ENCODE peak calls at places on chromosomes 4 and X, in eight cellular contexts. D is transverse colon, L is lower leg skin, K is Peyer's patch, H is tibial nerve, P is K562, J is HCT116, F is A549. G is an unnamed sample.

GRCh38 chr4:48493485-48494100 is 3.5 kb downstream of the ZAR1 start:
- DNase-seq in L (no peak), D (no peak), H (no peak), K (no peak), P (no peak), J (no peak), F (no peak), G (no peak)

GRCh38 chr4:48340905-48341775 is at the start of gene SLAIN2:
- DNase-seq in F (peak; percentile 95), P (peak; percentile 98), J (peak; percentile 86), L (peak; percentile 98), K (peak; percentile 100), H (peak; percentile 98), D (peak; percentile 100), G (peak; percentile 100)

GRCh38 chr4:125169192-125169591 is 145.6 kb upstream of the FAT4 start:
- DNase-seq in P (no peak), D (no peak), H (no peak), K (no peak), F (no peak), J (no peak), L (no peak), G (no peak)

GRCh38 chr4:22391548-22391947 is 124.3 kb downstream of the ADGRA3 start:
- DNase-seq in L (no peak), J (no peak), K (no peak), D (no peak), F (no peak), H (no peak), P (no peak), G (no peak)

GRCh38 chr4:17301869-17302268 is 210.0 kb downstream of the QDPR start:
- DNase-seq in J (no peak), L (no peak), P (no peak), K (no peak), D (no peak), F (no peak), H (no peak), G (no peak)

GRCh38 chr4:36172650-36173049 is 71.7 kb downstream of the ARAP2 start:
- DNase-seq in K (no peak), D (no peak), J (no peak), H (no peak), F (no peak), L (no peak), P (no peak), G (no peak)

GRCh38 chr4:155007660-155008176 is 200.7 kb upstream of the NPY2R start:
- DNase-seq in J (no peak), K (no peak), P (no peak), F (no peak), L (no peak), D (no peak), H (no peak), G (no peak)

GRCh38 chrX:119942831-119943184 is 743 bp downstream of the NKAP start:
- DNase-seq in K (no peak), J (no peak), H (no peak), F (peak; percentile 4), L (no peak), P (no peak), D (no peak), G (no peak)

GRCh38 chr4:38868055-38868965 is 704 bp downstream of the FAM114A1 start:
- DNase-seq in J (no peak), L (peak; percentile 34), H (peak; percentile 21), P (peak; percentile 16), K (peak; percentile 61), D (peak; percentile 57), F (peak; percentile 28), G (no peak)

GRCh38 chr4:140617494-140618060 is 48.8 kb upstream of the UCP1 start:
- DNase-seq in J (no peak), F (no peak), H (no peak), D (no peak), L (no peak), P (no peak), K (no peak), G (no peak)

GRCh38 chr4:82706349-82707000 is 92.1 kb downstream of the SCD5 start:
- DNase-seq in H (no peak), D (no peak), J (no peak), F (no peak), K (no peak), L (no peak), P (no peak), G (no peak)

DNA sequence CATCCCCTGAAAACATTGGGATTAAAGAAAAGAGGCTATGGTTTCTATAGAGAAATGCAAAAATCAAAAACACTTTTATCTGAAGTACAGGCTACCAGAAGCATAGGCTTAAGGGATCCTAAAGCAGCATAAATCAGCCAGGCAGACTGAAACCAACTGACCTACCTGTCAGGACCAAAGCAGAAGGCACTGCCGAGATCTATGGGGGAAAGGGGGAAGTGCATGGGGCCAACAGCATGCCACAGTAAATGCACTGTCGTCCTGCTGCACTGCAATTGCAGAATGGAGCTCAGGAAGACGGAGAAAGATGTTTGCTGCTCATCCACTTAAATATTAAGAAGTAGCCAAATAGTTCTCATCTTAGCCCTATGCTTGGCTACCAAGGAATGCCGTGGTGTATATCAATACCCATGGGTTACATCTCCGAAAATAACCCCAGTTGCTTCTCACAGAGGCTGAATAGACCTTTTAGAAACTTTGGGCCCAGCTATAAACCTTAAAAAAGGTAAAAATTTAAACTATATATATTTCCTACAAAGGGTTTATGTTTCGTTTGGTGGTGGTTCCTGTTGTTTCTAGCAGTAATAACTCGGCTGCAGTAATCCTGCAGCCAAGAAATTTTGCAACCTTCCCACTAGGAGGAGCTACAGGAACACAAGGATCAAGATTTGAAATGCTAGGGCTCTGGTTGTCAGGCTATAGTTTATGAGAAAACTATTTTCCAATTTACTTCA is 312.2 kb upstream of the DIAPH2 start:
- DNase-seq in L (no peak), K (no peak), H (no peak), D (no peak), P (no peak), J (peak; percentile 1), F (peak; percentile 66), G (no peak)
- H3K4me3 ChIP-seq in L (no peak overlapping the region), K (no peak overlapping the region), H (no peak overlapping the region), D (no peak overlapping the region), P (no peak overlapping the region), J (no peak overlapping the region), F (peak overlapping the region; percentile 24), G (no peak overlapping the region)

GRCh38 chr4:89803036-89803435 is 33.9 kb downstream of the SNCA start:
- DNase-seq in H (no peak), D (no peak), P (no peak), J (no peak), K (no peak), F (no peak), L (no peak), G (no peak)

GRCh38 chr4:89797117-89797516 is 39.8 kb downstream of the SNCA start:
- DNase-seq in L (peak; percentile 21), H (no peak), K (no peak), D (no peak), J (no peak), F (peak; percentile 1), P (no peak), G (no peak)

GRCh38 chr4:89800527-89801103 is 36.3 kb downstream of the SNCA start:
- DNase-seq in L (no peak), K (no peak), D (no peak), H (no peak), P (no peak), J (no peak), F (no peak), G (no peak)

GRCh38 chr4:89799071-89799470 is 37.9 kb downstream of the SNCA start:
- DNase-seq in D (no peak), P (no peak), J (no peak), F (no peak), K (no peak), L (no peak), H (no peak), G (no peak)

DNA sequence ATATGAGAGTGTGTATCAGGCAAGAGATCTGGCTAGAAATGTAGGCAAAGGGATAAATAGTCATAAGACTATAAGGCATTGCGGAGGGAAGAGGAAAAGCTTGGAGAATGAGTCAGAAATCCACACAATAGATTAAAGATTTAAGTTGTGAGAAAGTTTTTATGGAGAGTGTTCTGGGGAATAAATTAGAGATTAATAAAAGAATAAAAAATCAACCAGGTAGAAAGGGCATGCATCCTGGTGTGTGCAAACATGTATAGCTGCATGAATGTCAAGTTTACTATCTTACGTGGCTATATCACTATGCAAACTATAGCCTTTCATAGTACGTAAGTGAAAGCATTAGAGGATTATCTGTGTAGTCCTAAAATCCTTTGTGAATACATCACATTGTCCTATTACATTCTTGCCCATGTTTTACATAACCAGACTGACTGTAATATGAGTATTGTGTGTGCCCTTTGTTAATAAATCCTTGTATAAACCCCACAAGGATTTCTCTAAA is 36.9 kb downstream of the SNCA start:
- DNase-seq in D (no peak), K (no peak), F (no peak), H (no peak), J (no peak), L (no peak), P (no peak), G (no peak)
- TF ChIP-seq POLR2A in D (no peak), K (no peak), F (no peak), H (no peak), J (no peak), L (no peak), P (no peak), G (no peak)

GRCh38 chrX:130287071-130287770 is 18.5 kb upstream of the ZNF280C start:
- DNase-seq in H (no peak), F (no peak), K (peak; percentile 54), J (no peak), L (no peak), D (no peak), P (no peak), G (no peak)
- H3K4me3 ChIP-seq in H (no peak overlapping the region), F (no peak overlapping the region), K (no peak overlapping the region), J (no peak overlapping the region), L (no peak overlapping the region), D (no peak overlapping the region), P (no peak overlapping the region), G (no peak overlapping the region)

GRCh38 chrX:50813843-50814661 is at the start of gene SHROOM4:
- DNase-seq in F (no peak), J (no peak), D (peak; percentile 46), L (no peak), H (peak; percentile 14), P (no peak), K (peak; percentile 48), G (peak; percentile 78)
- TF ChIP-seq POLR2A in F (no peak), J (no peak), D (no peak), L (no peak), H (no peak), P (no peak), K (no peak), G (no peak)

GRCh38 chr4:153448003-153448731 is 18.0 kb upstream of the TMEM131L start:
- DNase-seq in K (no peak), D (no peak), H (no peak), J (no peak), P (no peak), L (no peak), F (no peak), G (no peak)
- H3K4me3 ChIP-seq in K (no peak overlapping the region), D (no peak overlapping the region), H (no peak overlapping the region), J (no peak overlapping the region), P (no peak overlapping the region), L (no peak overlapping the region), F (no peak overlapping the region), G (no peak overlapping the region)